ENCODE peak calls at places on chromosomes 2 and 18, in seven cellular contexts. One of them, this sample, is unnamed.

GRCh38 chr2:156647377-156648010 is 211.3 kb downstream of the GPD2 start:
- DNase-seq in SK-N-SH: no peak
- DNase-seq in HepG2: no peak
- DNase-seq in H1: no peak
- DNase-seq in GM12878: no peak
- DNase-seq in HCT116: no peak
- DNase-seq in K562: no peak
- DNase-seq in this sample: no peak

GRCh38 chr2:159053186-159054031 is 85.0 kb downstream of the TANC1 start:
- DNase-seq in GM12878: no peak
- DNase-seq in HCT116: no peak
- DNase-seq in SK-N-SH: peak; percentile 44
- DNase-seq in K562: no peak
- DNase-seq in HepG2: no peak
- DNase-seq in H1: no peak
- DNase-seq in this sample: no peak

GRCh38 chr18:22734812-22735627 is 198.1 kb upstream of the RBBP8 start:
- DNase-seq in H1: no peak
- DNase-seq in HCT116: no peak
- DNase-seq in GM12878: no peak
- DNase-seq in K562: no peak
- DNase-seq in SK-N-SH: no peak
- DNase-seq in HepG2: no peak
- DNase-seq in this sample: no peak

GRCh38 chr2:191864623-191865521 is 18.0 kb upstream of the CAVIN2 start:
- DNase-seq in HepG2: peak; percentile 84
- DNase-seq in HCT116: no peak
- DNase-seq in H1: no peak
- DNase-seq in K562: no peak
- DNase-seq in SK-N-SH: no peak
- DNase-seq in GM12878: no peak
- DNase-seq in this sample: no peak

GRCh38 chr2:79660552-79660951 is 147.7 kb downstream of the CTNNA2 start:
- DNase-seq in HepG2: no peak
- DNase-seq in K562: no peak
- DNase-seq in SK-N-SH: no peak
- DNase-seq in GM12878: no peak
- DNase-seq in HCT116: no peak
- DNase-seq in H1: no peak
- DNase-seq in this sample: no peak

GRCh38 chr2:178197791-178198190 is 3.5 kb downstream of the OSBPL6 start:
- DNase-seq in SK-N-SH: no peak
- DNase-seq in HepG2: no peak
- DNase-seq in H1: no peak
- DNase-seq in GM12878: no peak
- DNase-seq in K562: no peak
- DNase-seq in HCT116: no peak
- DNase-seq in this sample: no peak

GRCh38 chr2:138829326-138829725 is 49.1 kb upstream of the NXPH2 start:
- DNase-seq in HCT116: peak; percentile 41
- DNase-seq in SK-N-SH: peak; percentile 49
- DNase-seq in H1: peak; percentile 79
- DNase-seq in GM12878: no peak
- DNase-seq in HepG2: peak; percentile 64
- DNase-seq in K562: peak; percentile 37
- DNase-seq in this sample: peak; percentile 49

GRCh38 chr2:161004379-161004778 is 155.8 kb upstream of the TANK start:
- DNase-seq in HepG2: no peak
- DNase-seq in K562: no peak
- DNase-seq in H1: no peak
- DNase-seq in GM12878: no peak
- DNase-seq in HCT116: peak; percentile 4
- DNase-seq in SK-N-SH: peak; percentile 28
- DNase-seq in this sample: no peak

GRCh38 chr2:60806988-60807681 is 51.1 kb downstream of the PAPOLG start:
- DNase-seq in K562: peak; percentile 70
- DNase-seq in H1: peak; percentile 35
- DNase-seq in HepG2: no peak
- DNase-seq in SK-N-SH: peak; percentile 41
- DNase-seq in GM12878: peak; percentile 75
- DNase-seq in HCT116: no peak
- DNase-seq in this sample: no peak

GRCh38 chr2:216553093-216553478 is 54.4 kb downstream of the RPL37A start:
- DNase-seq in H1: no peak
- DNase-seq in SK-N-SH: no peak
- DNase-seq in HepG2: peak; percentile 96
- DNase-seq in GM12878: no peak
- DNase-seq in K562: no peak
- DNase-seq in HCT116: no peak
- DNase-seq in this sample: no peak

GRCh38 chr18:31244737-31245432 is 73.1 kb upstream of the DSG1 start:
- DNase-seq in HCT116: no peak
- DNase-seq in HepG2: peak; percentile 74
- DNase-seq in H1: no peak
- DNase-seq in GM12878: no peak
- DNase-seq in SK-N-SH: no peak
- DNase-seq in K562: no peak
- DNase-seq in this sample: no peak

GRCh38 chr2:207978177-207978576 is 47.1 kb downstream of the PLEKHM3 start:
- DNase-seq in SK-N-SH: no peak
- DNase-seq in GM12878: no peak
- DNase-seq in H1: no peak
- DNase-seq in K562: no peak
- DNase-seq in HepG2: no peak
- DNase-seq in HCT116: no peak
- DNase-seq in this sample: no peak

GRCh38 chr2:9256147-9256546 is 49.5 kb downstream of the ASAP2 start:
- DNase-seq in K562: no peak
- DNase-seq in GM12878: no peak
- DNase-seq in HCT116: no peak
- DNase-seq in H1: no peak
- DNase-seq in HepG2: no peak
- DNase-seq in SK-N-SH: peak; percentile 62
- DNase-seq in this sample: no peak

GRCh38 chr2:1341409-1342120 is 71.7 kb upstream of the TPO start:
- DNase-seq in H1: no peak
- DNase-seq in SK-N-SH: no peak
- DNase-seq in HepG2: no peak
- DNase-seq in HCT116: no peak
- DNase-seq in GM12878: no peak
- DNase-seq in K562: no peak
- DNase-seq in this sample: no peak

GRCh38 chr2:28619213-28620196 is 123.6 kb downstream of the PLB1 start:
- DNase-seq in HepG2: no peak
- DNase-seq in SK-N-SH: no peak
- DNase-seq in H1: no peak
- DNase-seq in HCT116: no peak
- DNase-seq in GM12878: no peak
- DNase-seq in K562: no peak
- DNase-seq in this sample: no peak

GRCh38 chr2:158797963-158798700 is 3.0 kb downstream of the DAPL1 start:
- DNase-seq in H1: no peak
- DNase-seq in HepG2: no peak
- DNase-seq in K562: no peak
- DNase-seq in SK-N-SH: no peak
- DNase-seq in HCT116: no peak
- DNase-seq in GM12878: no peak
- DNase-seq in this sample: no peak

GRCh38 chr2:200353873-200354272 is 47.4 kb downstream of the SPATS2L start:
- DNase-seq in HCT116: no peak
- DNase-seq in SK-N-SH: no peak
- DNase-seq in GM12878: no peak
- DNase-seq in K562: no peak
- DNase-seq in HepG2: no peak
- DNase-seq in H1: no peak
- DNase-seq in this sample: no peak

GRCh38 chr18:75507636-75508035 is 80.1 kb upstream of the SMIM21 start:
- DNase-seq in H1: no peak
- DNase-seq in HCT116: no peak
- DNase-seq in HepG2: no peak
- DNase-seq in K562: no peak
- DNase-seq in GM12878: no peak
- DNase-seq in SK-N-SH: no peak
- DNase-seq in this sample: no peak

GRCh38 chr2:242013771-242014170 is 144.2 kb downstream of the RTP5 start:
- DNase-seq in SK-N-SH: no peak
- DNase-seq in GM12878: no peak
- DNase-seq in HepG2: no peak
- DNase-seq in HCT116: no peak
- DNase-seq in H1: no peak
- DNase-seq in K562: no peak
- DNase-seq in this sample: no peak

GRCh38 chr2:242010567-242011513 is 141.3 kb downstream of the RTP5 start:
- DNase-seq in GM12878: no peak
- DNase-seq in K562: peak; percentile 30
- DNase-seq in HCT116: no peak
- DNase-seq in SK-N-SH: peak; percentile 44
- DNase-seq in HepG2: no peak
- DNase-seq in H1: no peak
- DNase-seq in this sample: no peak

GRCh38 chr2:242012956-242013764 is 143.6 kb downstream of the RTP5 start:
- DNase-seq in SK-N-SH: no peak
- DNase-seq in HepG2: no peak
- DNase-seq in H1: no peak
- DNase-seq in HCT116: no peak
- DNase-seq in K562: no peak
- DNase-seq in GM12878: no peak
- DNase-seq in this sample: no peak

GRCh38 chr2:242011516-242011915 is 142.0 kb downstream of the RTP5 start:
- DNase-seq in H1: no peak
- DNase-seq in K562: no peak
- DNase-seq in SK-N-SH: no peak
- DNase-seq in GM12878: no peak
- DNase-seq in HCT116: no peak
- DNase-seq in HepG2: no peak
- DNase-seq in this sample: no peak

GRCh38 chr2:242011991-242012764 is 142.6 kb downstream of the RTP5 start:
- DNase-seq in HCT116: no peak
- DNase-seq in H1: no peak
- DNase-seq in GM12878: no peak
- DNase-seq in SK-N-SH: no peak
- DNase-seq in K562: no peak
- DNase-seq in HepG2: no peak
- DNase-seq in this sample: no peak
- TF ChIP-seq JUND in HCT116: no peak
- TF ChIP-seq JUND in H1: no peak
- TF ChIP-seq JUND in GM12878: no peak
- TF ChIP-seq JUND in SK-N-SH: no peak
- TF ChIP-seq JUND in K562: no peak
- TF ChIP-seq JUND in HepG2: no peak
- TF ChIP-seq JUND in this sample: no peak

GRCh38 chr2:19851116-19851515 is 50.7 kb downstream of the TTC32 start:
- DNase-seq in H1: peak; percentile 56
- DNase-seq in SK-N-SH: no peak
- DNase-seq in GM12878: no peak
- DNase-seq in HCT116: no peak
- DNase-seq in HepG2: no peak
- DNase-seq in K562: no peak
- DNase-seq in this sample: no peak
- TF ChIP-seq JUND in H1: no peak
- TF ChIP-seq JUND in SK-N-SH: no peak
- TF ChIP-seq JUND in GM12878: no peak
- TF ChIP-seq JUND in HCT116: no peak
- TF ChIP-seq JUND in HepG2: no peak
- TF ChIP-seq JUND in K562: no peak
- TF ChIP-seq JUND in this sample: no peak

GRCh38 chr2:128624956-128625355 is 306.3 kb upstream of the HS6ST1 start:
- DNase-seq in H1: no peak
- DNase-seq in GM12878: no peak
- DNase-seq in SK-N-SH: no peak
- DNase-seq in K562: no peak
- DNase-seq in HepG2: no peak
- DNase-seq in HCT116: no peak
- DNase-seq in this sample: no peak
- TF ChIP-seq JUND in H1: no peak
- TF ChIP-seq JUND in GM12878: no peak
- TF ChIP-seq JUND in SK-N-SH: no peak
- TF ChIP-seq JUND in K562: no peak
- TF ChIP-seq JUND in HepG2: no peak
- TF ChIP-seq JUND in HCT116: no peak
- TF ChIP-seq JUND in this sample: no peak

DNA sequence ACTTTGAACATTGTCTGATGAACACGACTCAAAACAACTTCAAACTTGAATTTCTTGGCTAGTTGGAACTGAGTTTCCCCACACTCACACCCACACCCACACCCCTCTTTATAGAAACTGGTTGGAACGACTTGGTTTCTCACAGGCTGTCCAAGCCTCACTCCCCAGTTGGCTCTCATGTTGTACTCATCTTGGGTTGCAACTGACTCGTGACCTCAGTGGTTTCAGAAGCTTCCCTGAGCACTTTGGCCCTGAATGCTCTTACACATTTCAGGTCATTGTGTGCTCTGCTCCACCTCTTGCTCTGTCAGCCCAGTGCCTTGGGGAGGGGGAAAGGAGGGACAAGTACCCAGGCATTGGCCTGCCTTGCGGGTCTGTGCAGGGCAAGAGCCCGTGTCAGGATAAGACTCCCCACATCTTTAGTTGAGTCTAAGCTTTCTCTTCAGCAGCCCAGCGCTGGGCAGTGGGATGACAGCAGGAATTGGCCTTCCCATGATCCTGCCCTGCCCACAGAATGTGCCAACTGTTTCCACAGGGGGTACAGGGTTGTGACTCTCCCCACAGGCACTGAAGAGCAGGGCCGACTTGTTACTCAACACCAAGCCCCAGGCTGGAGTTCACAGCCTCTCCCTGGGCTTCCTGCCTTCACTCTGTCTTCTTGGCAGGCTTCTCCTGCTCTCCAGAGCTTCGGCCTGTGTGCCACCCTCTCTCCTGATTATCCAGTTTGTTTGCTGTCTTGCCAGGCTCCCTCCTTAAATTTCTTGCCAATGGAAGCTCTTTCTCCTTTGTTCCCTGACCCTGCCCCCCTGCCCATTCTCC is 104.6 kb downstream of the RTN4 start:
- DNase-seq in HepG2: peak; percentile 45
- DNase-seq in K562: no peak
- DNase-seq in HCT116: no peak
- DNase-seq in H1: no peak
- DNase-seq in GM12878: peak; percentile 15
- DNase-seq in SK-N-SH: no peak
- DNase-seq in this sample: peak; percentile 41
- TF ChIP-seq JUND in HepG2: no peak
- TF ChIP-seq JUND in K562: no peak
- TF ChIP-seq JUND in HCT116: no peak
- TF ChIP-seq JUND in H1: no peak
- TF ChIP-seq JUND in GM12878: no peak
- TF ChIP-seq JUND in SK-N-SH: no peak
- TF ChIP-seq JUND in this sample: no peak

DNA sequence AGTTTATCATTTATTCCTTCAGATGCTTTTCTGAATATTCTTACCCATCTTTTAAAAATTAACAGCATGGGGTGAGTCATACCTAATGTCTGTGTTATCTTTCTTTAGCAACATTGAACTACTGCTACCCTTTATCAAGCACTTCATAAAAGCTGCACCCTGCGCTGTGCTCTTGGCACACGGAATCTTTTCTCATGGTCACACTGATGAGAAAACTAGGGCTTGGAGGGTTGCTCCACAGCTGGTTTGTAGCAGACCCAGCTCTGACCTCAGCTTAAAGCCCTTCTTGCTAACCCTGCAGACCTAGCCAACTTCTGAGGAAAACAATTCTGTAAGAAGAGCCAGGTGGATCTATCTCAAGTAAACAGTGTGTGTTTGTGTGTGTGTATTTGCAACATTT is 106.3 kb downstream of the RNF144A start:
- DNase-seq in HepG2: no peak
- DNase-seq in GM12878: no peak
- DNase-seq in HCT116: no peak
- DNase-seq in H1: no peak
- DNase-seq in K562: no peak
- DNase-seq in SK-N-SH: no peak
- DNase-seq in this sample: no peak
- TF ChIP-seq JUND in HepG2: no peak
- TF ChIP-seq JUND in GM12878: no peak
- TF ChIP-seq JUND in HCT116: no peak
- TF ChIP-seq JUND in H1: no peak
- TF ChIP-seq JUND in K562: no peak
- TF ChIP-seq JUND in SK-N-SH: no peak
- TF ChIP-seq JUND in this sample: no peak

This sample was measured in T47D.